ENCODE peak calls at places on chromosomes 3 and 15, in four cellular contexts. F is H7, W is hepatic stellate cell, E is WTC11. N is an unnamed sample.

GRCh38 chr3:53109822-53110771 is 20.1 kb downstream of the RFT1 start:
- DNase-seq in F (peak), E (peak), W (peak), N (no peak)

GRCh38 chr3:14991148-14991742 is 43.9 kb downstream of the NR2C2 start:
- DNase-seq in W (no peak), E (no peak), F (peak), N (no peak)

GRCh38 chr3:162436826-162437225 is 940.2 kb downstream of the OTOL1 start:
- DNase-seq in F (no peak), W (no peak), E (no peak), N (no peak)

GRCh38 chr3:38129058-38129457 is 7.9 kb downstream of the ACAA1 start:
- DNase-seq in F (no peak), W (no peak), E (no peak), N (no peak)

GRCh38 chr15:73051402-73051810 is 857 bp upstream of the NEO1 start:
- DNase-seq in W (no peak), F (peak), E (peak), N (peak)

GRCh38 chr3:127684871-127685707 is 12.3 kb downstream of the ABTB1 start:
- DNase-seq in F (no peak), E (peak), W (no peak), N (no peak)

GRCh38 chr3:98692787-98693473 is 70.2 kb upstream of the ST3GAL6 start:
- DNase-seq in E (no peak), F (no peak), W (no peak), N (no peak)

GRCh38 chr3:149091983-149092382 is 5.7 kb upstream of the HLTF start:
- DNase-seq in E (no peak), W (no peak), F (no peak), N (no peak)

GRCh38 chr3:163043074-163043473 is 1546.5 kb downstream of the OTOL1 start:
- DNase-seq in E (peak), F (no peak), W (no peak), N (no peak)

GRCh38 chr3:11464356-11464755 is 179.4 kb downstream of the VGLL4 start:
- DNase-seq in W (no peak), F (no peak), E (no peak), N (no peak)

GRCh38 chr3:12049675-12050074 is 45.5 kb downstream of the SYN2 start:
- DNase-seq in E (no peak), W (no peak), F (no peak), N (peak)

GRCh38 chr3:142577701-142578308 is 728 bp downstream of the ATR start:
- DNase-seq in E (no peak), F (no peak), W (no peak), N (no peak)

GRCh38 chr15:29115093-29115991 is 154.3 kb downstream of the NSMCE3 start:
- DNase-seq in F (peak), W (no peak), E (peak), N (no peak)

GRCh38 chr15:67820992-67821783 is 4.1 kb upstream of the SKOR1 start:
- DNase-seq in F (peak), E (peak), W (peak), N (peak)

GRCh38 chr15:22778796-22779195 is 7.6 kb upstream of the NIPA1 start:
- DNase-seq in W (no peak), E (no peak), F (no peak), N (no peak)

GRCh38 chr3:156677536-156677935 is 3.1 kb downstream of the TIPARP start:
- DNase-seq in F (no peak), E (no peak), W (no peak), N (no peak)

GRCh38 chr15:99137111-99137546 is 32.2 kb downstream of the SYNM start:
- DNase-seq in W (no peak), F (peak), E (no peak), N (no peak)

GRCh38 chr3:51559266-51559907 is 20.9 kb downstream of the RAD54L2 start:
- DNase-seq in W (no peak), F (no peak), E (no peak), N (no peak)

GRCh38 chr15:64634576-64635485 is 140.6 kb downstream of the RBPMS2 start:
- DNase-seq in F (peak), W (no peak), E (peak), N (peak)

N was measured in SJSA1.